ENCODE peak calls at places on chromosomes 11 and 22, in four cellular contexts. D is NCI-H510A; B is ELR; P is CD8-positive, alpha-beta memory T cell. Z is an unnamed sample.

GRCh38 chr11:61747389-61748285 is 4.8 kb upstream of the MYRF start:
- DNase-seq in D (no peak), B (peak; percentile 72), P (peak; percentile 28), Z (peak; percentile 42)

GRCh38 chr11:45390407-45390806 is 104.3 kb upstream of the SYT13 start:
- DNase-seq in D (no peak), B (no peak), P (no peak), Z (no peak)

GRCh38 chr22:47422736-47423135 is 660.3 kb downstream of the TBC1D22A start:
- DNase-seq in D (no peak), B (no peak), P (no peak), Z (no peak)

GRCh38 chr22:19875531-19876313 is 21.0 kb upstream of the GNB1L start:
- DNase-seq in D (no peak), B (no peak), P (no peak), Z (no peak)

GRCh38 chr22:48632641-48633246 is 1194.9 kb downstream of the BRD1 start:
- DNase-seq in D (no peak), B (no peak), P (no peak), Z (no peak)

GRCh38 chr11:16773981-16774710 is 35.7 kb downstream of the C11orf58 start:
- DNase-seq in D (no peak), B (no peak), P (no peak), Z (no peak)

GRCh38 chr11:121298770-121299169 is 6.2 kb downstream of the SC5D start:
- DNase-seq in D (no peak), B (no peak), P (no peak), Z (peak; percentile 80)

GRCh38 chr22:33785283-33785991 is 134.8 kb downstream of the LARGE1 start:
- DNase-seq in D (no peak), B (no peak), P (no peak), Z (peak; percentile 93)

GRCh38 chr11:134407923-134408322 is 4.1 kb downstream of the B3GAT1 start:
- DNase-seq in D (no peak), B (no peak), P (no peak), Z (no peak)

GRCh38 chr22:25735657-25736056 is 6.3 kb upstream of the MYO18B start:
- DNase-seq in D (no peak), B (no peak), P (no peak), Z (no peak)

GRCh38 chr11:14202263-14203173 is 156.5 kb downstream of the RRAS2 start:
- DNase-seq in D (no peak), B (no peak), P (no peak), Z (no peak)